ENCODE peak calls at places on chromosomes 11 and 22, in ten cellular contexts. U is neuronal stem cell; R is H54; K is activated CD4-positive, alpha-beta T cell treated with anti-CD3 and anti-CD28 coated beads, Interleukin-2, amount 50 U/mL, for 1 hour; T is coronary artery; I is AG20443; J is AG10803; N is K562; X is ELR; O is stimulated activated CD8-positive, alpha-beta memory T cell treated with anti-CD3 and anti-CD28 coated beads, Interleukin-7, amount 100 ng/mL, for 24 hours. Y is an unnamed sample.

GRCh38 chr11:112128483-112129121 is 35.3 kb downstream of the IL18 start:
- DNase-seq in N (no peak), R (peak), O (no peak), T (no peak), I (peak), X (peak), K (no peak), U (no peak), J (peak), Y (no peak)

GRCh38 chr11:129365816-129366215 is 9.8 kb upstream of the BARX2 start:
- DNase-seq in O (no peak), R (no peak), N (no peak), J (no peak), T (no peak), I (no peak), U (no peak), X (no peak), K (no peak), Y (no peak)

GRCh38 chr11:910589-911030 is at the start of gene CHID1:
- DNase-seq in X (peak), U (peak), T (peak), K (peak), R (peak), J (peak), I (peak), O (peak), N (peak), Y (peak)

GRCh38 chr11:78981153-78981552 is 406.5 kb upstream of the NARS2 start:
- DNase-seq in X (no peak), N (no peak), O (no peak), R (no peak), K (no peak), J (no peak), I (no peak), U (no peak), T (no peak), Y (no peak)

GRCh38 chr11:1304376-1304775 is 5.1 kb downstream of the TOLLIP start:
- DNase-seq in N (no peak), X (no peak), T (peak), J (no peak), I (no peak), R (no peak), O (no peak), U (no peak), K (no peak), Y (no peak)

GRCh38 chr11:118200901-118201680 is 23.7 kb downstream of the JAML start:
- DNase-seq in O (no peak), T (no peak), J (no peak), X (no peak), I (no peak), K (peak), N (no peak), R (no peak), U (no peak), Y (peak)

GRCh38 chr11:119518746-119519382 is 95.9 kb upstream of the THY1 start:
- DNase-seq in N (peak), T (no peak), O (no peak), R (no peak), X (peak), U (peak), I (no peak), J (peak), K (no peak), Y (no peak)

GRCh38 chr11:119795231-119795630 is 66.2 kb upstream of the NECTIN1 start:
- DNase-seq in R (peak), K (no peak), J (peak), O (no peak), N (no peak), U (no peak), T (no peak), I (peak), X (peak), Y (no peak)

GRCh38 chr22:23401910-23402274 is 178.2 kb downstream of the IGLL1 start:
- DNase-seq in T (no peak), X (no peak), O (no peak), K (no peak), U (no peak), N (peak), R (no peak), J (no peak), I (no peak), Y (no peak)

GRCh38 chr22:23478175-23478574 is 101.9 kb downstream of the IGLL1 start:
- DNase-seq in O (no peak), R (no peak), U (no peak), X (peak), I (no peak), J (no peak), T (no peak), K (no peak), N (peak), Y (no peak)

GRCh38 chr11:9530020-9530628 is 43.3 kb upstream of the WEE1 start:
- DNase-seq in R (no peak), N (no peak), T (no peak), X (no peak), K (no peak), I (no peak), J (no peak), U (no peak), O (no peak), Y (no peak)

GRCh38 chr11:124219126-124219525 is 21.8 kb upstream of the OR8G1 start:
- DNase-seq in I (no peak), X (peak), J (no peak), T (no peak), K (no peak), O (no peak), N (no peak), R (no peak), U (no peak), Y (no peak)

GRCh38 chr11:117239295-117239694 is 6.8 kb downstream of the RNF214 start:
- DNase-seq in I (peak), T (no peak), U (no peak), K (no peak), X (peak), J (peak), R (peak), N (no peak), O (no peak), Y (no peak)

GRCh38 chr11:75374646-75375045 is 23.2 kb upstream of the ARRB1 start:
- DNase-seq in T (no peak), U (no peak), I (no peak), O (no peak), J (no peak), R (no peak), N (no peak), K (no peak), X (no peak), Y (no peak)

GRCh38 chr11:44658451-44658850 is 68.3 kb upstream of the TSPAN18 start:
- DNase-seq in X (peak), K (peak), O (no peak), U (no peak), T (no peak), R (no peak), J (peak), I (peak), N (no peak), Y (peak)

GRCh38 chr11:103673773-103674172 is 362.7 kb upstream of the DDI1 start:
- DNase-seq in R (no peak), I (peak), U (no peak), O (no peak), T (no peak), K (no peak), X (peak), N (no peak), J (peak), Y (no peak)

GRCh38 chr22:44536411-44536810 is 38.4 kb upstream of the RTL6 start:
- DNase-seq in J (no peak), R (no peak), U (no peak), K (no peak), O (no peak), T (no peak), I (no peak), X (no peak), N (no peak), Y (no peak)

Y was measured in central memory CD4-positive, alpha-beta T cell.